ENCODE peak calls at places on chromosome 2, in four cellular contexts. O is K562, B is GM12878, J is HepG2. K is an unnamed sample.

GRCh38 chr2:73939419-73939818 is 12.7 kb downstream of the DGUOK start:
- DNase-seq in O (no peak), B (no peak), J (no peak), K (no peak)

GRCh38 chr2:46651363-46652099 is 172.2 kb downstream of the TMEM247 start:
- DNase-seq in O (no peak), B (no peak), J (no peak), K (no peak)

GRCh38 chr2:240593703-240594451 is 7.3 kb downstream of the CAPN10 start:
- DNase-seq in O (no peak), B (no peak), J (no peak), K (no peak)

GRCh38 chr2:33437297-33437696 is 39.2 kb upstream of the RASGRP3 start:
- DNase-seq in O (peak), B (no peak), J (no peak), K (no peak)

GRCh38 chr2:74768401-74768914 is 65.5 kb upstream of the HK2 start:
- DNase-seq in O (no peak), B (no peak), J (no peak), K (no peak)

GRCh38 chr2:232890896-232891601 is 21.0 kb downstream of the SNORC start:
- DNase-seq in O (peak), B (no peak), J (no peak), K (peak)

GRCh38 chr2:98458667-98459380 is 14.2 kb downstream of the INPP4A start:
- DNase-seq in O (no peak), B (no peak), J (no peak), K (no peak)

GRCh38 chr2:159922563-159922962 is 124.6 kb upstream of the CD302 start:
- DNase-seq in O (no peak), B (no peak), J (no peak), K (no peak)

GRCh38 chr2:197152451-197153228 is 157.9 kb downstream of the ANKRD44 start:
- DNase-seq in O (no peak), B (peak), J (no peak), K (no peak)

GRCh38 chr2:225122582-225123486 is 80.6 kb upstream of the DOCK10 start:
- DNase-seq in O (no peak), B (no peak), J (no peak), K (no peak)

GRCh38 chr2:238652053-238652770 is 195.7 kb upstream of the TWIST2 start:
- DNase-seq in O (no peak), B (no peak), J (no peak), K (no peak)

GRCh38 chr2:101974663-101975062 is 17.1 kb upstream of the IL1R2 start:
- DNase-seq in O (no peak), B (no peak), J (no peak), K (no peak)

GRCh38 chr2:232508246-232508645 is 11.9 kb upstream of the PRSS56 start:
- DNase-seq in O (no peak), B (no peak), J (no peak), K (no peak)

GRCh38 chr2:113180131-113180946 is 6.6 kb downstream of the PSD4 start:
- DNase-seq in O (peak), B (no peak), J (peak), K (no peak)

GRCh38 chr2:47357475-47357874 is 45.5 kb upstream of the MSH2 start:
- DNase-seq in O (peak), B (no peak), J (peak), K (no peak)

GRCh38 chr2:10426726-10427567 is 21.2 kb downstream of the ODC1 start:
- DNase-seq in O (no peak), B (no peak), J (no peak), K (no peak)

GRCh38 chr2:149027602-149028250 is 10.8 kb upstream of the LYPD6B start:
- DNase-seq in O (no peak), B (no peak), J (no peak), K (no peak)

GRCh38 chr2:108268001-108268400 is 20.7 kb upstream of the SULT1C2 start:
- DNase-seq in O (no peak), B (no peak), J (no peak), K (no peak)

GRCh38 chr2:177983183-177983788 is 89.3 kb downstream of the PDE11A start:
- DNase-seq in O (peak), B (no peak), J (peak), K (peak)

GRCh38 chr2:138244400-138245001 is 257.1 kb upstream of the SPOPL start:
- DNase-seq in O (no peak), B (no peak), J (no peak), K (no peak)

GRCh38 chr2:156883828-156884615 is 373.5 kb upstream of the GALNT5 start:
- DNase-seq in O (no peak), B (no peak), J (no peak), K (no peak)
- TF ChIP-seq FOXK2 in O (no peak), B (no peak), J (no peak), K (no peak)

GRCh38 chr2:134718095-134718955 is 475 bp downstream of the TMEM163 start:
- DNase-seq in O (no peak), B (no peak), J (no peak), K (peak)

GRCh38 chr2:134721596-134721995 is 2.8 kb upstream of the TMEM163 start:
- DNase-seq in O (no peak), B (no peak), J (no peak), K (no peak)

GRCh38 chr2:134716716-134717585 is 1.8 kb downstream of the TMEM163 start:
- DNase-seq in O (no peak), B (no peak), J (no peak), K (no peak)

GRCh38 chr2:134717706-134718094 is 1.1 kb downstream of the TMEM163 start:
- DNase-seq in O (no peak), B (no peak), J (no peak), K (no peak)

GRCh38 chr2:134718956-134719814 is at the start of gene TMEM163:
- DNase-seq in O (peak), B (no peak), J (no peak), K (peak)
- TF ChIP-seq FOXM1 in O (no peak), B (no peak), J (no peak), K (no peak)

GRCh38 chr2:152409691-152410597 is 75.0 kb downstream of the FMNL2 start:
- DNase-seq in O (no peak), B (no peak), J (peak), K (no peak)
- TF ChIP-seq FOXK2 in O (no peak), B (no peak), J (peak), K (no peak)

GRCh38 chr2:235005603-235006259 is 53.9 kb downstream of the SH3BP4 start:
- DNase-seq in O (no peak), B (no peak), J (peak), K (peak)
- TF ChIP-seq FOXM1 in O (no peak), B (no peak), J (no peak), K (no peak)

GRCh38 chr2:100957971-100958653 is 44.0 kb upstream of the RPL31 start:
- DNase-seq in O (no peak), B (no peak), J (no peak), K (no peak)
- TF ChIP-seq FOXK2 in O (no peak), B (no peak), J (no peak), K (no peak)

DNA sequence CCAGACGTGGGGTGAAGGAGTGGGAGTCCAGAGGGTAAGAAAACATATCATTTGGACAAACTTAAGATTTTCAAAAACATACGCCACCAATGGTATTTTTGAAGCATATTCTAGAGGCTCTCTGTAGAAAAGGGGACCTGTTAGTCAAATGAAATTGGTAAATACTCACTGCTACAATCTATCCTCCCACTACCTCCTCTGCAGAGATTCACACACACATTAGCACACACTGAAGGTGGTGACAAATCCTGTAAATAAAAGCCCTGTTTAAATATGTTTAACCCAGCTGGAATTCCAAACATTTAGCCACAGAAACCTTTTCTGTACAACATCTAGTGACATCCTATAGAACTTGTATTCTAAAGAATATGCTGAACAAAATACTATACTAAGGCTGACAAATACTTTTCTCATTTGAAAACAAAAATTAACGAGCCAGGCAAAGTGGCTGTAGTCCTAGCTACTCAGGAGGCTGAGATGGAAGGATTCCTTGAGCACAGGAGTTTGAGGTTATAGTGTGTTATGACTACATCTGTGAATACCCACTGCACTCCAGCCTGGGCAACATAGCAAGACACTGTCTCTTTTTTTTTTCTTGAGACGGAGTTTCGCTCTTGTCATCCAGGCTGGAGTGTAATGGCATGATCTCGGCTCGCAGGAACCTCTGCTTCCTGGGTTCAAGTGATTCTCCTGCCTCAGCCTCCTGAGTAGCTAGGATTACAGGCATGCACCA is 25.9 kb downstream of the ALS2 start:
- DNase-seq in O (no peak), B (no peak), J (peak), K (no peak)
- TF ChIP-seq FOXM1 in O (no peak), B (no peak), J (no peak), K (no peak)

DNA sequence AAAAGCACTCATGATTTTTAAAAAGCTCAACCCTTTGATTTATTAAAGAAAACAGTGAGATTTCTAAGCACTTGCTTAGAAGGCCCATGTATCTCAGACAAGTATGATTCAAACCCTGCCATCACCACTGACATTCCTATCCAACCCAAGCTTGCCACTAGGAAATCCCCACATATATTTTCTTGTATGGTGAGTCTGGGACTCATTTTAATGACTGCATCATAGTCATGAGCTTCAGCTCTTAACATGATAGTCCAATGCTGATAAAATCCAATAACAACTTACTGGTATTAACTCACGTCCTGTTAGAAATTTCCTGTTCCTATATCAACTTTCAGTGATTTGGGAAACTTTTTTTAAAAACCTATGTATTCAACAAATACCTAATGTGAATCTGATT is 39.4 kb upstream of the NCKAP5 start:
- DNase-seq in O (no peak), B (no peak), J (no peak), K (no peak)
- TF ChIP-seq FOXK2 in O (no peak), B (no peak), J (no peak), K (no peak)

DNA sequence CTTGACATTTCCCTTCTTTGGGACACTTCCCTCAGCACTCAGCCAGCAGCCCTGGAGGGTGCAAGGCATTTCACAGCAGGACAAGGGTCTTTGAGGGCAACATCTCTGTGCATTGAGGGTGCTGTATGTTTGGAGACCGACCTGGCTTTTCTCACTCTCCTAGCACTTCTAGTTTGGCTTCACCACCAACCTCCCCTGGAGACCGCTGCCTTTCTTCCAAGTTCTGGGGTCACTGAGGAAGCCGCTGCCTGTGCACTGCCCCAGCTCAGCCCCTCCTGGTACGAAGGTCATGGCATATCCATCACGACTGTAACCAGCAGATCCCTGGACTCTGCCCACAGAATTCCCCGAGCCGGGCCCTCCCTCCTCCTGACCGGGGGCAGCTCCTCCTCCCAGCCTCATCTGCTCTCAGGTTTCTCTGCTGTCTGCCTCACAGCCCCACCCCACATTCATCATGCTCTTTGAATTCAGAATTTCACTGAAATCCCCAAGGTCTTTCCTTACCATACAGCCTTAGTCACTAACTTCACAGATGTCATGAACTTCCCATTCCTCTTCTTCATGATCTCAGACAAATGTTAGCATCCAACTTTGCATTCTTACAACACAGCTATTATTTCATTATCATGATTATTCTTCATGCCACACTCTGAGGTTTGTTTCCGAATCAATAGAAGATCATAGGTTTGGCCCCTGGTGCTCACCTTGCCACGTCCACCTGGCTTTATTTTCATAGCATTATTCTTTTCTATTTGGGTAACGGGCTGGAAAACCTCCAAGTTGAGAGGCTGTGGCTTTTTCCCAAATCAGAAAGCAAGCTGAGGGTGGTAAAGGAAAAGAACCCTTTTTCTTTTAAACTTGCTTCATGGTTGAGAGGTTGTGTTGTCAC is 113.0 kb upstream of the COPS8 start:
- DNase-seq in O (no peak), B (no peak), J (peak), K (no peak)
- TF ChIP-seq FOXM1 in O (no peak), B (no peak), J (no peak), K (no peak)

K was measured in HEK293T.